ENCODE peak calls at places on chromosomes 1 and 21, in seven cellular contexts. One of them, this sample, is unnamed.
A peak's percentile ranks its signal among the peaks of the same experiment; 100 is the strongest.

GRCh38 chr1:162856260-162856659 is 4.7 kb downstream of the CCDC190 start:
- DNase-seq in H1: no peak
- DNase-seq in neuronal stem cell: no peak
- DNase-seq in trophoblast cell: no peak
- DNase-seq in mesenchymal stem cell: peak; percentile 50
- DNase-seq in mesendoderm: no peak
- DNase-seq in IMR-90: peak; percentile 96
- DNase-seq in this sample: no peak

GRCh38 chr1:84619383-84620093 is 45.3 kb upstream of the CTBS start:
- DNase-seq in H1: no peak
- DNase-seq in neuronal stem cell: no peak
- DNase-seq in trophoblast cell: no peak
- DNase-seq in mesenchymal stem cell: peak; percentile 88
- DNase-seq in mesendoderm: peak; percentile 65
- DNase-seq in IMR-90: peak; percentile 81
- DNase-seq in this sample: no peak

GRCh38 chr1:246987083-246987690 is 20.7 kb downstream of the ZNF695 start:
- DNase-seq in H1: no peak
- DNase-seq in neuronal stem cell: no peak
- DNase-seq in trophoblast cell: peak; percentile 3
- DNase-seq in mesenchymal stem cell: peak; percentile 0
- DNase-seq in mesendoderm: peak; percentile 60
- DNase-seq in IMR-90: no peak
- DNase-seq in this sample: no peak

GRCh38 chr1:145720878-145721671 is 1.8 kb downstream of the CD160 start:
- DNase-seq in H1: no peak
- DNase-seq in neuronal stem cell: peak; percentile 67
- DNase-seq in trophoblast cell: peak; percentile 68
- DNase-seq in mesenchymal stem cell: peak; percentile 58
- DNase-seq in mesendoderm: peak; percentile 77
- DNase-seq in IMR-90: peak; percentile 59
- DNase-seq in this sample: peak; percentile 83

GRCh38 chr1:24381256-24381655 is 32.3 kb downstream of the STPG1 start:
- DNase-seq in H1: no peak
- DNase-seq in neuronal stem cell: no peak
- DNase-seq in trophoblast cell: no peak
- DNase-seq in mesenchymal stem cell: no peak
- DNase-seq in mesendoderm: no peak
- DNase-seq in IMR-90: no peak
- DNase-seq in this sample: peak; percentile 11

GRCh38 chr1:54016343-54017282 is 1.4 kb downstream of the LDLRAD1 start:
- DNase-seq in H1: no peak
- DNase-seq in neuronal stem cell: no peak
- DNase-seq in trophoblast cell: peak; percentile 87
- DNase-seq in mesenchymal stem cell: peak; percentile 80
- DNase-seq in mesendoderm: peak; percentile 87
- DNase-seq in IMR-90: peak; percentile 20
- DNase-seq in this sample: no peak

GRCh38 chr1:159000627-159001026 is 9.1 kb upstream of the IFI16 start:
- DNase-seq in H1: no peak
- DNase-seq in neuronal stem cell: peak; percentile 9
- DNase-seq in trophoblast cell: no peak
- DNase-seq in mesenchymal stem cell: peak; percentile 93
- DNase-seq in mesendoderm: peak; percentile 77
- DNase-seq in IMR-90: peak; percentile 94
- DNase-seq in this sample: peak; percentile 46

GRCh38 chr1:154866995-154867795 is 2.9 kb downstream of the KCNN3 start:
- DNase-seq in H1: no peak
- DNase-seq in neuronal stem cell: no peak
- DNase-seq in trophoblast cell: peak; percentile 55
- DNase-seq in mesenchymal stem cell: peak; percentile 93
- DNase-seq in mesendoderm: peak; percentile 69
- DNase-seq in IMR-90: peak; percentile 85
- DNase-seq in this sample: peak; percentile 53

GRCh38 chr1:162349635-162350330 is 26.9 kb downstream of the SPATA46 start:
- DNase-seq in H1: no peak
- DNase-seq in neuronal stem cell: no peak
- DNase-seq in trophoblast cell: peak; percentile 44
- DNase-seq in mesenchymal stem cell: peak; percentile 90
- DNase-seq in mesendoderm: peak; percentile 23
- DNase-seq in IMR-90: peak; percentile 77
- DNase-seq in this sample: no peak

GRCh38 chr1:33152685-33153432 is 29.0 kb downstream of the TRIM62 start:
- DNase-seq in H1: peak; percentile 46
- DNase-seq in neuronal stem cell: no peak
- DNase-seq in trophoblast cell: no peak
- DNase-seq in mesenchymal stem cell: peak; percentile 27
- DNase-seq in mesendoderm: peak; percentile 89
- DNase-seq in IMR-90: no peak
- DNase-seq in this sample: peak; percentile 96

GRCh38 chr1:2210786-2211185 is 16.2 kb upstream of the FAAP20 start:
- DNase-seq in H1: no peak
- DNase-seq in neuronal stem cell: no peak
- DNase-seq in trophoblast cell: no peak
- DNase-seq in mesenchymal stem cell: no peak
- DNase-seq in mesendoderm: no peak
- DNase-seq in IMR-90: no peak
- DNase-seq in this sample: no peak
- H3K27ac ChIP-seq in H1: peak overlapping the region; percentile 14
- H3K27ac ChIP-seq in neuronal stem cell: no peak overlapping the region
- H3K27ac ChIP-seq in trophoblast cell: no peak overlapping the region
- H3K27ac ChIP-seq in mesenchymal stem cell: no peak overlapping the region
- H3K27ac ChIP-seq in mesendoderm: no peak overlapping the region
- H3K27ac ChIP-seq in IMR-90: no peak overlapping the region
- H3K27ac ChIP-seq in this sample: no peak overlapping the region

DNA sequence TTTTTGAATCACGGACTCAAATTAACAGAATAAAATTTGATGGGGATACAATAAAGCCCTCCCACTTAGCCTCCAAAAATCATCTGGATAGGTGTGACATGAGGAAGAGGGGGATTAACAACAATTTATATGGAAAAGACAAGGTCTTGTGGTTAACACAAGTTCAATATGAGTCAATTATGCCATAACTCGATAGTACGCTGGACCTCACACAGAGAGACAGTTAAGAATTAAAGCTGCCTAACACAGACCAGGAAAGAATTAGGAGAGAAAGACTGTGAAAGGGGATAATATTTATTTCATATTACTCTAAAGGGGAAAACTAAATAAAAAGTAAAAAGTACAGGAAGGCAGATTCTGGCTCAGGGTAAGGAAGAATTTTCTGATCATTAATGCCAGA is 243.7 kb upstream of the LYPLAL1 start:
- DNase-seq in H1: no peak
- DNase-seq in neuronal stem cell: no peak
- DNase-seq in trophoblast cell: no peak
- DNase-seq in mesenchymal stem cell: no peak
- DNase-seq in mesendoderm: no peak
- DNase-seq in IMR-90: no peak
- DNase-seq in this sample: no peak
- H2BK120ac ChIP-seq in H1: no peak overlapping the region
- H2BK120ac ChIP-seq in neuronal stem cell: no peak overlapping the region
- H2BK120ac ChIP-seq in trophoblast cell: no peak overlapping the region
- H2BK120ac ChIP-seq in mesenchymal stem cell: no peak overlapping the region
- H2BK120ac ChIP-seq in mesendoderm: no peak overlapping the region
- H2BK120ac ChIP-seq in IMR-90: no peak overlapping the region
- H2BK120ac ChIP-seq in this sample: no peak overlapping the region

DNA sequence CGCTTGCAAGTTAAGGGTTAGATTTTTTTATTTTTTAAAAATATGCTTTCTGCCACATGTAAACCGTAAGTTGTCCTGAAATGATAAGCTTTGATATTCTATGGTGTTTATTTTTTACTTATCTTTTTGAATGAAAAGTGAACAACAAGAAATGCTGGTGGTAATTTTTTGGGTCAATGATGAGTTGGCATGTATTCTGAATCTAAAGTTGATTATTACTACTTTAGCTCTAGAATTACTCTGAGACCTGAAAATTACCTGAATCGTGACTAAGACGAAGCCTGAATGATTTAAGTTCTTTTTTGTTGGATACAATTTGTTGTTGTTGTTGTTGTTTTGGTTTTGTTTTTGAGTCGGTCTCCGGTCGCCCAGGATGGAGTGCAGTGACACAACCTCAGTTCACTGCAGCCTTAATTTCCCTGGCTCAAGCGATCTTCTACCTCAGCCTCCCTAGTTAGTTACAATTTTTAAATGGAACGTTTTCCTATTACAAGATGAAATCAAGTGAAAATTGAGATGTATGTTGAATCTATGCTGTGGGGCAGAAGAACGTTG is 922 bp downstream of the RABGGTB start:
- DNase-seq in H1: no peak
- DNase-seq in neuronal stem cell: no peak
- DNase-seq in trophoblast cell: no peak
- DNase-seq in mesenchymal stem cell: no peak
- DNase-seq in mesendoderm: no peak
- DNase-seq in IMR-90: no peak
- DNase-seq in this sample: no peak
- H3K27ac ChIP-seq in H1: peak overlapping the region; percentile 70
- H3K27ac ChIP-seq in neuronal stem cell: no peak overlapping the region
- H3K27ac ChIP-seq in trophoblast cell: no peak overlapping the region
- H3K27ac ChIP-seq in mesenchymal stem cell: no peak overlapping the region
- H3K27ac ChIP-seq in mesendoderm: no peak overlapping the region
- H3K27ac ChIP-seq in IMR-90: peak overlapping the region; percentile 39
- H3K27ac ChIP-seq in this sample: no peak overlapping the region

GRCh38 chr21:35674272-35674671 is 386.1 kb downstream of the SETD4 start:
- DNase-seq in H1: no peak
- DNase-seq in neuronal stem cell: no peak
- DNase-seq in trophoblast cell: no peak
- DNase-seq in mesenchymal stem cell: no peak
- DNase-seq in mesendoderm: no peak
- DNase-seq in IMR-90: no peak
- DNase-seq in this sample: no peak

GRCh38 chr21:35678393-35678792 is 381.9 kb downstream of the SETD4 start:
- DNase-seq in H1: no peak
- DNase-seq in neuronal stem cell: no peak
- DNase-seq in trophoblast cell: no peak
- DNase-seq in mesenchymal stem cell: no peak
- DNase-seq in mesendoderm: no peak
- DNase-seq in IMR-90: no peak
- DNase-seq in this sample: no peak

GRCh38 chr21:35677298-35677841 is 383.0 kb downstream of the SETD4 start:
- DNase-seq in H1: no peak
- DNase-seq in neuronal stem cell: no peak
- DNase-seq in trophoblast cell: peak; percentile 95
- DNase-seq in mesenchymal stem cell: no peak
- DNase-seq in mesendoderm: no peak
- DNase-seq in IMR-90: no peak
- DNase-seq in this sample: no peak

GRCh38 chr21:35672313-35672712 is 388.0 kb downstream of the SETD4 start:
- DNase-seq in H1: no peak
- DNase-seq in neuronal stem cell: no peak
- DNase-seq in trophoblast cell: no peak
- DNase-seq in mesenchymal stem cell: no peak
- DNase-seq in mesendoderm: no peak
- DNase-seq in IMR-90: no peak
- DNase-seq in this sample: no peak

GRCh38 chr21:35674895-35675470 is 385.3 kb downstream of the SETD4 start:
- DNase-seq in H1: no peak
- DNase-seq in neuronal stem cell: no peak
- DNase-seq in trophoblast cell: no peak
- DNase-seq in mesenchymal stem cell: no peak
- DNase-seq in mesendoderm: no peak
- DNase-seq in IMR-90: peak; percentile 11
- DNase-seq in this sample: no peak
- H2BK120ac ChIP-seq in H1: no peak overlapping the region
- H2BK120ac ChIP-seq in neuronal stem cell: no peak overlapping the region
- H2BK120ac ChIP-seq in trophoblast cell: no peak overlapping the region
- H2BK120ac ChIP-seq in mesenchymal stem cell: no peak overlapping the region
- H2BK120ac ChIP-seq in mesendoderm: no peak overlapping the region
- H2BK120ac ChIP-seq in IMR-90: no peak overlapping the region
- H2BK120ac ChIP-seq in this sample: no peak overlapping the region

DNA sequence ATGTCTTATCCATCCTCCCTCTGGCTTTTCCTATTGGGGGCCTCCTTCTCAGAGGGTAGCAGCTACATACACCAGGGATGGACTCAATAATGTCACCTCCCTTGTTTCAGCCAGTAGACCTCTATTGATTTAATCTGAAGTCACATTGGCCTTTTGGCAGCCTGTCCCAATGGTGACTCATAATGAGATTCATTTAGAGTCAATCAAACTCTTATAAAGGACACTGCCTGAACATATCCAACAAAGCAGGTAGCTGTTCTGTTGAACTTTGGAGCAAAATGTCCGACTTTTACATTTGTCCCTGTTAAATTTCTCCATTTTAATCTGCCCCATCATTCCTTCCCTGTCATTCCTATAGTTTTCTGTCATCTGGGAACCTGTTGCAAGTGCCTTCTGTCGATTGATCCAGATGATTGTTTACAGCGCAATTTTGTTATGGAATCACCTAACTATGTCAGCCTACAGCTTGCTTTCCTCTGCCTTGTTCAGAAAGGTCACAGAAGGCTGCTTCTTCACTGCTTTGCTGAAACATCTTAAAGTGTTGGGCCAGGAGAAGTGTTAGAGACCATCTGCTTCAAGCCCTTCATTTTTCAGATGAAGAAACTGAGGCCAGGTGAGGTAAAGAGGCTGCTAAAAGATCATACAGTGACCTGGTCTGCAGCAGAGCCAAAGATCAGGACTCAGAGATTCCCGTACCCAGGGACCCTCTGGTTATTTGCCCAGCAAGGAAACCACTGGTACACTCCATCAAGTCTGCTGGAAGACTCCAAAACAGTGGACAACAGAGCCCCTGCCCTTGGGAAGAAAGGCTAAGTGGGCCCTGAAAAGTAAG is 106.0 kb downstream of the ETS2 start:
- DNase-seq in H1: no peak
- DNase-seq in neuronal stem cell: no peak
- DNase-seq in trophoblast cell: no peak
- DNase-seq in mesenchymal stem cell: no peak
- DNase-seq in mesendoderm: no peak
- DNase-seq in IMR-90: no peak
- DNase-seq in this sample: no peak
- H3K27ac ChIP-seq in H1: no peak overlapping the region
- H3K27ac ChIP-seq in neuronal stem cell: no peak overlapping the region
- H3K27ac ChIP-seq in trophoblast cell: no peak overlapping the region
- H3K27ac ChIP-seq in mesenchymal stem cell: no peak overlapping the region
- H3K27ac ChIP-seq in mesendoderm: no peak overlapping the region
- H3K27ac ChIP-seq in IMR-90: no peak overlapping the region
- H3K27ac ChIP-seq in this sample: no peak overlapping the region

GRCh38 chr1:87883906-87884305 is 555.2 kb downstream of the LMO4 start:
- DNase-seq in H1: no peak
- DNase-seq in neuronal stem cell: no peak
- DNase-seq in trophoblast cell: no peak
- DNase-seq in mesenchymal stem cell: no peak
- DNase-seq in mesendoderm: no peak
- DNase-seq in IMR-90: peak; percentile 8
- DNase-seq in this sample: no peak

GRCh38 chr1:87885263-87885662 is 556.6 kb downstream of the LMO4 start:
- DNase-seq in H1: no peak
- DNase-seq in neuronal stem cell: no peak
- DNase-seq in trophoblast cell: no peak
- DNase-seq in mesenchymal stem cell: no peak
- DNase-seq in mesendoderm: no peak
- DNase-seq in IMR-90: no peak
- DNase-seq in this sample: no peak

GRCh38 chr1:87888456-87888855 is 559.8 kb downstream of the LMO4 start:
- DNase-seq in H1: no peak
- DNase-seq in neuronal stem cell: no peak
- DNase-seq in trophoblast cell: peak; percentile 25
- DNase-seq in mesenchymal stem cell: peak; percentile 52
- DNase-seq in mesendoderm: no peak
- DNase-seq in IMR-90: no peak
- DNase-seq in this sample: no peak

GRCh38 chr1:87887095-87887494 is 558.4 kb downstream of the LMO4 start:
- DNase-seq in H1: no peak
- DNase-seq in neuronal stem cell: no peak
- DNase-seq in trophoblast cell: no peak
- DNase-seq in mesenchymal stem cell: peak; percentile 24
- DNase-seq in mesendoderm: no peak
- DNase-seq in IMR-90: no peak
- DNase-seq in this sample: no peak
- H2BK120ac ChIP-seq in H1: no peak overlapping the region
- H2BK120ac ChIP-seq in neuronal stem cell: no peak overlapping the region
- H2BK120ac ChIP-seq in trophoblast cell: no peak overlapping the region
- H2BK120ac ChIP-seq in mesenchymal stem cell: no peak overlapping the region
- H2BK120ac ChIP-seq in mesendoderm: no peak overlapping the region
- H2BK120ac ChIP-seq in IMR-90: no peak overlapping the region
- H2BK120ac ChIP-seq in this sample: no peak overlapping the region